ENCODE peak calls at places on chromosomes 5 and 9, in seven cellular contexts. One of them, this sample, is unnamed.

GRCh38 chr5:133051117-133051546 is 681 bp upstream of the HSPA4 start:
- DNase-seq in cardiac muscle cell: no peak
- DNase-seq in GM03348: no peak
- DNase-seq in tibial artery: no peak
- DNase-seq in H9: no peak
- DNase-seq in stimulated activated CD8-positive, alpha-beta memory T cell treated with anti-CD3 and anti-CD28 coated beads, Interleukin-7, amount 100 ng/mL, for 4 hours: no peak
- DNase-seq in fibroblast of pulmonary artery: no peak
- DNase-seq in this sample: no peak

GRCh38 chr5:81233080-81233634 is at the start of gene CKMT2:
- DNase-seq in cardiac muscle cell: peak; percentile 74
- DNase-seq in GM03348: peak; percentile 64
- DNase-seq in tibial artery: peak; percentile 94
- DNase-seq in H9: peak; percentile 95
- DNase-seq in stimulated activated CD8-positive, alpha-beta memory T cell treated with anti-CD3 and anti-CD28 coated beads, Interleukin-7, amount 100 ng/mL, for 4 hours: no peak
- DNase-seq in fibroblast of pulmonary artery: peak; percentile 60
- DNase-seq in this sample: no peak

GRCh38 chr5:149274964-149275363 is 3.3 kb downstream of the AFAP1L1 start:
- DNase-seq in cardiac muscle cell: no peak
- DNase-seq in GM03348: peak; percentile 28
- DNase-seq in tibial artery: no peak
- DNase-seq in H9: no peak
- DNase-seq in stimulated activated CD8-positive, alpha-beta memory T cell treated with anti-CD3 and anti-CD28 coated beads, Interleukin-7, amount 100 ng/mL, for 4 hours: no peak
- DNase-seq in fibroblast of pulmonary artery: peak; percentile 31
- DNase-seq in this sample: no peak

GRCh38 chr9:81588148-81588874 is 101.0 kb downstream of the TLE1 start:
- DNase-seq in cardiac muscle cell: peak; percentile 21
- DNase-seq in GM03348: no peak
- DNase-seq in tibial artery: peak; percentile 91
- DNase-seq in H9: no peak
- DNase-seq in stimulated activated CD8-positive, alpha-beta memory T cell treated with anti-CD3 and anti-CD28 coated beads, Interleukin-7, amount 100 ng/mL, for 4 hours: no peak
- DNase-seq in fibroblast of pulmonary artery: peak; percentile 61
- DNase-seq in this sample: no peak

GRCh38 chr5:151459680-151460079 is 12.3 kb downstream of the SLC36A1 start:
- DNase-seq in cardiac muscle cell: peak; percentile 45
- DNase-seq in GM03348: no peak
- DNase-seq in tibial artery: no peak
- DNase-seq in H9: no peak
- DNase-seq in stimulated activated CD8-positive, alpha-beta memory T cell treated with anti-CD3 and anti-CD28 coated beads, Interleukin-7, amount 100 ng/mL, for 4 hours: no peak
- DNase-seq in fibroblast of pulmonary artery: no peak
- DNase-seq in this sample: no peak

GRCh38 chr5:139382371-139382770 is 726 bp downstream of the SLC23A1 start:
- DNase-seq in cardiac muscle cell: no peak
- DNase-seq in GM03348: no peak
- DNase-seq in tibial artery: peak; percentile 53
- DNase-seq in H9: no peak
- DNase-seq in stimulated activated CD8-positive, alpha-beta memory T cell treated with anti-CD3 and anti-CD28 coated beads, Interleukin-7, amount 100 ng/mL, for 4 hours: no peak
- DNase-seq in fibroblast of pulmonary artery: no peak
- DNase-seq in this sample: no peak

GRCh38 chr5:139304391-139305324 is 11.1 kb downstream of the MATR3 start:
- DNase-seq in cardiac muscle cell: no peak
- DNase-seq in GM03348: no peak
- DNase-seq in tibial artery: no peak
- DNase-seq in H9: no peak
- DNase-seq in stimulated activated CD8-positive, alpha-beta memory T cell treated with anti-CD3 and anti-CD28 coated beads, Interleukin-7, amount 100 ng/mL, for 4 hours: no peak
- DNase-seq in fibroblast of pulmonary artery: no peak
- DNase-seq in this sample: no peak

GRCh38 chr5:72402959-72403628 is 82.9 kb downstream of the PTCD2 start:
- DNase-seq in cardiac muscle cell: no peak
- DNase-seq in GM03348: no peak
- DNase-seq in tibial artery: peak; percentile 81
- DNase-seq in H9: peak; percentile 38
- DNase-seq in stimulated activated CD8-positive, alpha-beta memory T cell treated with anti-CD3 and anti-CD28 coated beads, Interleukin-7, amount 100 ng/mL, for 4 hours: no peak
- DNase-seq in fibroblast of pulmonary artery: no peak
- DNase-seq in this sample: no peak

GRCh38 chr5:109532773-109533364 is 123.1 kb upstream of the PJA2 start:
- DNase-seq in cardiac muscle cell: no peak
- DNase-seq in GM03348: no peak
- DNase-seq in tibial artery: no peak
- DNase-seq in H9: no peak
- DNase-seq in stimulated activated CD8-positive, alpha-beta memory T cell treated with anti-CD3 and anti-CD28 coated beads, Interleukin-7, amount 100 ng/mL, for 4 hours: no peak
- DNase-seq in fibroblast of pulmonary artery: no peak
- DNase-seq in this sample: no peak

GRCh38 chr9:121989010-121989409 is 104.1 kb downstream of the TTLL11 start:
- DNase-seq in cardiac muscle cell: peak; percentile 21
- DNase-seq in GM03348: no peak
- DNase-seq in tibial artery: no peak
- DNase-seq in H9: peak; percentile 80
- DNase-seq in stimulated activated CD8-positive, alpha-beta memory T cell treated with anti-CD3 and anti-CD28 coated beads, Interleukin-7, amount 100 ng/mL, for 4 hours: no peak
- DNase-seq in fibroblast of pulmonary artery: peak; percentile 30
- DNase-seq in this sample: no peak

GRCh38 chr5:136137497-136138220 is 5.0 kb downstream of the SMAD5 start:
- DNase-seq in cardiac muscle cell: no peak
- DNase-seq in GM03348: no peak
- DNase-seq in tibial artery: no peak
- DNase-seq in H9: no peak
- DNase-seq in stimulated activated CD8-positive, alpha-beta memory T cell treated with anti-CD3 and anti-CD28 coated beads, Interleukin-7, amount 100 ng/mL, for 4 hours: no peak
- DNase-seq in fibroblast of pulmonary artery: no peak
- DNase-seq in this sample: no peak

GRCh38 chr5:78889759-78890158 is 95.4 kb downstream of the ARSB start:
- DNase-seq in cardiac muscle cell: no peak
- DNase-seq in GM03348: peak; percentile 65
- DNase-seq in tibial artery: no peak
- DNase-seq in H9: no peak
- DNase-seq in stimulated activated CD8-positive, alpha-beta memory T cell treated with anti-CD3 and anti-CD28 coated beads, Interleukin-7, amount 100 ng/mL, for 4 hours: no peak
- DNase-seq in fibroblast of pulmonary artery: peak; percentile 27
- DNase-seq in this sample: no peak

GRCh38 chr5:34811691-34812090 is 27.3 kb upstream of the TTC23L start:
- DNase-seq in cardiac muscle cell: no peak
- DNase-seq in GM03348: no peak
- DNase-seq in tibial artery: no peak
- DNase-seq in H9: no peak
- DNase-seq in stimulated activated CD8-positive, alpha-beta memory T cell treated with anti-CD3 and anti-CD28 coated beads, Interleukin-7, amount 100 ng/mL, for 4 hours: no peak
- DNase-seq in fibroblast of pulmonary artery: no peak
- DNase-seq in this sample: no peak

GRCh38 chr5:179368016-179368805 is 22.9 kb upstream of the ADAMTS2 start:
- DNase-seq in cardiac muscle cell: no peak
- DNase-seq in GM03348: no peak
- DNase-seq in tibial artery: no peak
- DNase-seq in H9: no peak
- DNase-seq in stimulated activated CD8-positive, alpha-beta memory T cell treated with anti-CD3 and anti-CD28 coated beads, Interleukin-7, amount 100 ng/mL, for 4 hours: no peak
- DNase-seq in fibroblast of pulmonary artery: no peak
- DNase-seq in this sample: no peak

GRCh38 chr5:35003018-35003957 is 44.5 kb downstream of the AGXT2 start:
- DNase-seq in cardiac muscle cell: peak; percentile 66
- DNase-seq in GM03348: peak; percentile 85
- DNase-seq in tibial artery: no peak
- DNase-seq in H9: peak; percentile 71
- DNase-seq in stimulated activated CD8-positive, alpha-beta memory T cell treated with anti-CD3 and anti-CD28 coated beads, Interleukin-7, amount 100 ng/mL, for 4 hours: no peak
- DNase-seq in fibroblast of pulmonary artery: peak; percentile 62
- DNase-seq in this sample: peak; percentile 46

GRCh38 chr5:90356612-90357011 is 52.9 kb downstream of the CETN3 start:
- DNase-seq in cardiac muscle cell: peak; percentile 33
- DNase-seq in GM03348: no peak
- DNase-seq in tibial artery: no peak
- DNase-seq in H9: no peak
- DNase-seq in stimulated activated CD8-positive, alpha-beta memory T cell treated with anti-CD3 and anti-CD28 coated beads, Interleukin-7, amount 100 ng/mL, for 4 hours: no peak
- DNase-seq in fibroblast of pulmonary artery: peak; percentile 35
- DNase-seq in this sample: no peak

GRCh38 chr9:26975728-26976707 is 19.8 kb downstream of the IFT74 start:
- DNase-seq in cardiac muscle cell: peak; percentile 60
- DNase-seq in GM03348: peak; percentile 10
- DNase-seq in tibial artery: no peak
- DNase-seq in H9: peak; percentile 89
- DNase-seq in stimulated activated CD8-positive, alpha-beta memory T cell treated with anti-CD3 and anti-CD28 coated beads, Interleukin-7, amount 100 ng/mL, for 4 hours: no peak
- DNase-seq in fibroblast of pulmonary artery: peak; percentile 48
- DNase-seq in this sample: peak; percentile 12

GRCh38 chr9:14941487-14941886 is 31.3 kb upstream of the FREM1 start:
- DNase-seq in cardiac muscle cell: no peak
- DNase-seq in GM03348: no peak
- DNase-seq in tibial artery: no peak
- DNase-seq in H9: no peak
- DNase-seq in stimulated activated CD8-positive, alpha-beta memory T cell treated with anti-CD3 and anti-CD28 coated beads, Interleukin-7, amount 100 ng/mL, for 4 hours: no peak
- DNase-seq in fibroblast of pulmonary artery: no peak
- DNase-seq in this sample: no peak

GRCh38 chr5:57650360-57651069 is 167.9 kb upstream of the ACTBL2 start:
- DNase-seq in cardiac muscle cell: peak; percentile 68
- DNase-seq in GM03348: peak; percentile 55
- DNase-seq in tibial artery: no peak
- DNase-seq in H9: peak; percentile 82
- DNase-seq in stimulated activated CD8-positive, alpha-beta memory T cell treated with anti-CD3 and anti-CD28 coated beads, Interleukin-7, amount 100 ng/mL, for 4 hours: no peak
- DNase-seq in fibroblast of pulmonary artery: peak; percentile 75
- DNase-seq in this sample: peak; percentile 2

GRCh38 chr5:143290115-143290514 is 113.4 kb downstream of the NR3C1 start:
- DNase-seq in cardiac muscle cell: no peak
- DNase-seq in GM03348: no peak
- DNase-seq in tibial artery: no peak
- DNase-seq in H9: no peak
- DNase-seq in stimulated activated CD8-positive, alpha-beta memory T cell treated with anti-CD3 and anti-CD28 coated beads, Interleukin-7, amount 100 ng/mL, for 4 hours: no peak
- DNase-seq in fibroblast of pulmonary artery: no peak
- DNase-seq in this sample: no peak

GRCh38 chr5:33370135-33370472 is 70.7 kb upstream of the TARS1 start:
- DNase-seq in cardiac muscle cell: peak; percentile 95
- DNase-seq in GM03348: peak; percentile 26
- DNase-seq in tibial artery: peak; percentile 65
- DNase-seq in H9: no peak
- DNase-seq in stimulated activated CD8-positive, alpha-beta memory T cell treated with anti-CD3 and anti-CD28 coated beads, Interleukin-7, amount 100 ng/mL, for 4 hours: no peak
- DNase-seq in fibroblast of pulmonary artery: peak; percentile 97
- DNase-seq in this sample: no peak

GRCh38 chr5:173420108-173420507 is 91.9 kb upstream of the STC2 start:
- DNase-seq in cardiac muscle cell: no peak
- DNase-seq in GM03348: peak; percentile 48
- DNase-seq in tibial artery: no peak
- DNase-seq in H9: no peak
- DNase-seq in stimulated activated CD8-positive, alpha-beta memory T cell treated with anti-CD3 and anti-CD28 coated beads, Interleukin-7, amount 100 ng/mL, for 4 hours: no peak
- DNase-seq in fibroblast of pulmonary artery: no peak
- DNase-seq in this sample: no peak

GRCh38 chr9:99231708-99232107 is 9.6 kb downstream of the SEC61B start:
- DNase-seq in cardiac muscle cell: peak; percentile 24
- DNase-seq in GM03348: no peak
- DNase-seq in tibial artery: no peak
- DNase-seq in H9: no peak
- DNase-seq in stimulated activated CD8-positive, alpha-beta memory T cell treated with anti-CD3 and anti-CD28 coated beads, Interleukin-7, amount 100 ng/mL, for 4 hours: no peak
- DNase-seq in fibroblast of pulmonary artery: peak; percentile 29
- DNase-seq in this sample: no peak

GRCh38 chr9:4855861-4856260 is 63.1 kb downstream of the RCL1 start:
- DNase-seq in cardiac muscle cell: no peak
- DNase-seq in GM03348: peak; percentile 62
- DNase-seq in tibial artery: peak; percentile 85
- DNase-seq in H9: no peak
- DNase-seq in stimulated activated CD8-positive, alpha-beta memory T cell treated with anti-CD3 and anti-CD28 coated beads, Interleukin-7, amount 100 ng/mL, for 4 hours: no peak
- DNase-seq in fibroblast of pulmonary artery: no peak
- DNase-seq in this sample: no peak

GRCh38 chr9:94128580-94128979 is 44.3 kb downstream of the PTPDC1 start:
- DNase-seq in cardiac muscle cell: no peak
- DNase-seq in GM03348: no peak
- DNase-seq in tibial artery: no peak
- DNase-seq in H9: no peak
- DNase-seq in stimulated activated CD8-positive, alpha-beta memory T cell treated with anti-CD3 and anti-CD28 coated beads, Interleukin-7, amount 100 ng/mL, for 4 hours: no peak
- DNase-seq in fibroblast of pulmonary artery: no peak
- DNase-seq in this sample: no peak

GRCh38 chr5:56941981-56942380 is 9.9 kb downstream of the MIER3 start:
- DNase-seq in cardiac muscle cell: no peak
- DNase-seq in GM03348: peak; percentile 62
- DNase-seq in tibial artery: no peak
- DNase-seq in H9: no peak
- DNase-seq in stimulated activated CD8-positive, alpha-beta memory T cell treated with anti-CD3 and anti-CD28 coated beads, Interleukin-7, amount 100 ng/mL, for 4 hours: no peak
- DNase-seq in fibroblast of pulmonary artery: no peak
- DNase-seq in this sample: no peak

GRCh38 chr5:136197462-136198142 is 4.6 kb upstream of the SMIM32 start:
- DNase-seq in cardiac muscle cell: no peak
- DNase-seq in GM03348: no peak
- DNase-seq in tibial artery: peak; percentile 38
- DNase-seq in H9: no peak
- DNase-seq in stimulated activated CD8-positive, alpha-beta memory T cell treated with anti-CD3 and anti-CD28 coated beads, Interleukin-7, amount 100 ng/mL, for 4 hours: no peak
- DNase-seq in fibroblast of pulmonary artery: no peak
- DNase-seq in this sample: no peak

GRCh38 chr9:21096172-21096900 is 18.6 kb upstream of the IFNB1 start:
- DNase-seq in cardiac muscle cell: peak; percentile 70
- DNase-seq in GM03348: peak; percentile 16
- DNase-seq in tibial artery: no peak
- DNase-seq in H9: no peak
- DNase-seq in stimulated activated CD8-positive, alpha-beta memory T cell treated with anti-CD3 and anti-CD28 coated beads, Interleukin-7, amount 100 ng/mL, for 4 hours: peak; percentile 15
- DNase-seq in fibroblast of pulmonary artery: peak; percentile 69
- DNase-seq in this sample: peak; percentile 80

GRCh38 chr9:115739096-115739875 is 414.3 kb upstream of the PAPPA start:
- DNase-seq in cardiac muscle cell: peak; percentile 48
- DNase-seq in GM03348: no peak
- DNase-seq in tibial artery: no peak
- DNase-seq in H9: no peak
- DNase-seq in stimulated activated CD8-positive, alpha-beta memory T cell treated with anti-CD3 and anti-CD28 coated beads, Interleukin-7, amount 100 ng/mL, for 4 hours: no peak
- DNase-seq in fibroblast of pulmonary artery: peak; percentile 52
- DNase-seq in this sample: no peak

GRCh38 chr9:126522957-126523356 is 90.8 kb upstream of the LMX1B start:
- DNase-seq in cardiac muscle cell: no peak
- DNase-seq in GM03348: no peak
- DNase-seq in tibial artery: peak; percentile 57
- DNase-seq in H9: peak; percentile 39
- DNase-seq in stimulated activated CD8-positive, alpha-beta memory T cell treated with anti-CD3 and anti-CD28 coated beads, Interleukin-7, amount 100 ng/mL, for 4 hours: no peak
- DNase-seq in fibroblast of pulmonary artery: no peak
- DNase-seq in this sample: no peak